ENCODE peak calls at places on chromosomes 6 and 20, in six cellular contexts. L is thoracic aorta, Z is HS-27A, N is K562, R is OCI-LY7, S is activated T-helper 1 cell treated with Interleukin-2 at 50 U/mL for 16 hours. B is an unnamed sample.

GRCh38 chr20:46400828-46401477 is 5.5 kb downstream of the ELMO2 start:
- DNase-seq in L (no peak), Z (no peak), N (peak), R (no peak), S (peak), B (no peak)

GRCh38 chr6:111844921-111845320 is 28.3 kb downstream of the FYN start:
- DNase-seq in L (no peak), Z (no peak), N (no peak), R (no peak), S (no peak), B (peak)

GRCh38 chr20:20360464-20360863 is 7.4 kb upstream of the INSM1 start:
- DNase-seq in L (no peak), Z (no peak), N (peak), R (peak), S (no peak), B (peak)

GRCh38 chr6:74969591-74970267 is 236.1 kb downstream of the COL12A1 start:
- DNase-seq in L (no peak), Z (no peak), N (no peak), R (no peak), S (no peak), B (no peak)

GRCh38 chr20:54170026-54170471 is 3.7 kb downstream of the CYP24A1 start:
- DNase-seq in L (no peak), Z (no peak), N (no peak), R (no peak), S (no peak), B (no peak)

GRCh38 chr6:104957301-104958177 is 632 bp downstream of the LIN28B start:
- DNase-seq in L (no peak), Z (no peak), N (peak), R (no peak), S (no peak), B (no peak)

GRCh38 chr6:158798311-158798710 is 20.9 kb downstream of the EZR start:
- DNase-seq in L (no peak), Z (no peak), N (no peak), R (no peak), S (no peak), B (no peak)

GRCh38 chr20:45061244-45061643 is 39.7 kb downstream of the KCNS1 start:
- DNase-seq in L (no peak), Z (peak), N (no peak), R (no peak), S (no peak), B (no peak)

GRCh38 chr20:34516874-34517542 is 786 bp downstream of the DYNLRB1 start:
- DNase-seq in L (no peak), Z (no peak), N (no peak), R (peak), S (no peak), B (peak)

GRCh38 chr6:164068533-164068932 is 654.0 kb downstream of the QKI start:
- DNase-seq in L (no peak), Z (no peak), N (no peak), R (no peak), S (no peak), B (no peak)

GRCh38 chr6:115570326-115570725 is 490.4 kb downstream of the FRK start:
- DNase-seq in L (no peak), Z (no peak), N (no peak), R (no peak), S (no peak), B (no peak)

GRCh38 chr6:153727910-153728309 is 311.1 kb upstream of the OPRM1 start:
- DNase-seq in L (no peak), Z (no peak), N (no peak), R (no peak), S (no peak), B (no peak)

GRCh38 chr20:61933481-61933950 is 132.2 kb downstream of the TAF4 start:
- DNase-seq in L (no peak), Z (no peak), N (no peak), R (no peak), S (no peak), B (no peak)

B was measured in germinal center.